ENCODE peak calls at places on chromosomes 3 and 15, in nine cellular contexts. N is tibial nerve, I is sigmoid colon, Z is A549, T is K562, K is SK-N-SH, U is stomach, V is esophagus muscularis mucosa, G is upper lobe of left lung. Y is an unnamed sample.
A peak's percentile ranks its signal among the peaks of the same experiment; 100 is the strongest.

GRCh38 chr15:60563066-60563465 is 84.1 kb upstream of the ICE2 start:
- DNase-seq in Z (no peak), T (no peak), I (no peak), V (no peak), G (no peak), K (no peak), U (no peak), N (no peak), Y (no peak)

GRCh38 chr15:33068007-33068441 is 126.5 kb downstream of the FMN1 start:
- DNase-seq in U (peak; percentile 87), G (peak; percentile 91), N (peak; percentile 28), V (no peak), I (peak; percentile 74), K (peak; percentile 42), Z (peak; percentile 72), T (no peak), Y (no peak)

GRCh38 chr3:142964150-142964498 is 650 bp upstream of the PAQR9 start:
- DNase-seq in N (no peak), Z (no peak), T (no peak), V (no peak), I (no peak), K (no peak), G (no peak), U (no peak), Y (peak; percentile 13)

GRCh38 chr15:66939451-66940023 is 125.9 kb upstream of the SMAD3 start:
- DNase-seq in V (no peak), T (no peak), Z (no peak), G (no peak), N (no peak), K (no peak), I (peak; percentile 52), U (no peak), Y (no peak)

GRCh38 chr15:92811514-92811913 is 88.6 kb upstream of the CHD2 start:
- DNase-seq in G (peak; percentile 67), I (no peak), T (no peak), V (no peak), N (no peak), U (no peak), K (no peak), Z (no peak), Y (no peak)

GRCh38 chr15:74614744-74615312 is 808 bp upstream of the CLK3 start:
- DNase-seq in K (peak; percentile 71), V (no peak), U (peak; percentile 84), Z (no peak), T (peak; percentile 94), I (peak; percentile 94), G (peak; percentile 91), N (peak; percentile 69), Y (peak; percentile 87)

GRCh38 chr3:197953881-197954280 is 3.9 kb downstream of the RPL35A start:
- DNase-seq in V (no peak), I (no peak), U (no peak), G (no peak), Z (no peak), K (no peak), T (no peak), N (no peak), Y (no peak)

GRCh38 chr3:34106879-34107278 is 308.4 kb downstream of the PDCD6IP start:
- DNase-seq in V (no peak), T (peak; percentile 51), U (peak; percentile 43), I (no peak), K (peak; percentile 10), G (peak; percentile 51), Z (no peak), N (no peak), Y (no peak)

GRCh38 chr3:96017556-96017955 is 796.8 kb upstream of the EPHA6 start:
- DNase-seq in K (no peak), I (no peak), G (no peak), Z (no peak), N (no peak), V (no peak), U (no peak), T (no peak), Y (no peak)

GRCh38 chr15:92158426-92158825 is 235.3 kb upstream of the ST8SIA2 start:
- DNase-seq in I (no peak), N (no peak), T (no peak), G (no peak), U (peak; percentile 46), K (no peak), V (no peak), Z (peak; percentile 59), Y (no peak)

GRCh38 chr15:20358066-20358780 is 183.4 kb downstream of the GOLGA6L6 start:
- DNase-seq in K (no peak), G (no peak), I (peak; percentile 72), Z (no peak), V (no peak), U (peak; percentile 25), N (no peak), T (no peak), Y (peak; percentile 15)

GRCh38 chr3:159831466-159831865 is 157.2 kb upstream of the IL12A start:
- DNase-seq in V (no peak), N (no peak), U (no peak), I (no peak), G (no peak), K (no peak), Z (no peak), T (no peak), Y (no peak)

DNA sequence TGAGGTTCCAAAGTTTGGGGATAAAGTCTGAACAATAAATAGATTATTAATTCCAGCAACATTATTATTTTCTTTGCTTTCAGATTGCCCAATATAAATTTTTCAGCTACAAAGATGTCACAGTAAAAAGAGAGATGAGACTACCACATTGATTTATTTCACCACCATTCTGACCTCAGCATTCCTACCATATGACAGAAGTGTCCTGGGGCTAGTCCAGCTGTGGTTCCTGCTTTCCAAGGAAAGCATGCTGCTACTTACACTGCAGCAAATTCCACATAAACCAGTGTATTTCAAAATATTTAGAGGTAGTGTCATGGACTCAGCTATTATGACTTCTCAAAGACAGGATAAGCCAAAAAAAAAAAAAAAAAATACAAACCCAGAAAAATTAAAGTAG is 494.1 kb upstream of the ZNF385D start:
- DNase-seq in Z (no peak), T (no peak), V (no peak), I (no peak), N (peak; percentile 64), U (no peak), G (no peak), K (no peak), Y (no peak)
- TF ChIP-seq EP300 in Z (no peak), T (no peak), V (no peak), I (no peak), N (peak; percentile 72), U (no peak), G (no peak), K (no peak), Y (no peak)

DNA sequence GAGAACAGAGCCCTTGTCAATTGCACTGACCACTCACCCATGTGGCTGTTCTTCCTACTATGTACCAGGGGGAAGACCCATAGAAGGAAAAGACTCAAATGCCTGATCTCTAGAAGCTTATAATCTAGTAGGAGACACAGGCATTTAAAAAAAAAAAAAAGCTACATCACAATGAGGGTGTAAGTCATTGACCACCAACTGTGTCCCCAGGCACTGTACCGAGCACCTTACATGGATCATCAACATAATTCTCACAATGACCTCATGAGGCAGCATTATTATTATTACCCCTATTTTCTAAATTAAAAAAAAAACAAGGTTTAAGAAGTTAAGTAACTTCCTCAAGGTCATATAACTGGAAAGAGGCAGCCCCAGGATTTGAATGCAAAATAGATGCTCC is 247.4 kb downstream of the SHOX2 start:
- DNase-seq in T (no peak), Z (no peak), N (no peak), K (no peak), G (no peak), I (no peak), U (no peak), V (no peak), Y (no peak)
- TF ChIP-seq EP300 in T (no peak), Z (no peak), N (no peak), K (no peak), G (no peak), I (no peak), U (no peak), V (no peak), Y (no peak)

GRCh38 chr15:75661041-75661778 is 13.5 kb downstream of the SNX33 start:
- DNase-seq in G (peak; percentile 92), I (peak; percentile 97), U (peak; percentile 87), T (no peak), V (peak; percentile 96), N (peak; percentile 78), K (no peak), Z (peak; percentile 84), Y (peak; percentile 89)
- TF ChIP-seq EP300 in G (no peak), I (no peak), U (no peak), T (no peak), V (no peak), N (peak; percentile 83), K (no peak), Z (no peak), Y (no peak)

GRCh38 chr3:120393761-120394160 is 44.6 kb upstream of the LRRC58 start:
- DNase-seq in T (no peak), U (no peak), G (no peak), K (no peak), N (no peak), I (no peak), V (peak; percentile 37), Z (no peak), Y (no peak)

GRCh38 chr3:120394343-120394742 is 45.2 kb upstream of the LRRC58 start:
- DNase-seq in V (no peak), G (no peak), T (no peak), U (no peak), I (no peak), Z (no peak), N (no peak), K (no peak), Y (no peak)

GRCh38 chr3:120396469-120396868 is 47.3 kb upstream of the LRRC58 start:
- DNase-seq in N (no peak), I (no peak), T (no peak), V (peak; percentile 82), G (no peak), U (no peak), Z (no peak), K (no peak), Y (no peak)

GRCh38 chr3:120393252-120393651 is 44.1 kb upstream of the LRRC58 start:
- DNase-seq in N (no peak), Z (no peak), T (no peak), I (no peak), U (no peak), G (no peak), K (no peak), V (no peak), Y (no peak)
- TF ChIP-seq EP300 in N (no peak), Z (no peak), T (no peak), I (no peak), U (no peak), G (no peak), K (no peak), V (no peak), Y (no peak)